ENCODE peak calls at places on chromosomes 13 and 19, in six cellular contexts. V, H, T, W, U and D are unnamed samples. For H3K27me3, the result is how much of the 10 kb centered on the place peaks cover.

GRCh38 chr19:13834308-13834790 is 39.1 kb downstream of the ZSWIM4 start:
- DNase-seq in V (no peak), H (no peak), W (no peak), U (no peak), T (no peak), D (no peak)

GRCh38 chr13:27625839-27626238 is 4.1 kb downstream of the POLR1D start:
- DNase-seq in U (no peak), T (no peak), W (no peak), H (peak), V (no peak), D (no peak)

GRCh38 chr19:38433268-38433733 is at the start of gene RYR1:
- DNase-seq in U (peak), W (peak), T (no peak), H (no peak), V (no peak), D (no peak)

GRCh38 chr19:55487884-55488687 is at the start of gene SSC5D:
- DNase-seq in U (no peak), W (no peak), T (peak), V (peak), H (no peak), D (no peak)

GRCh38 chr19:9836021-9836420 is 903 bp downstream of the PIN1 start:
- DNase-seq in U (no peak), V (no peak), W (no peak), H (no peak), T (no peak), D (no peak)

GRCh38 chr19:23470873-23471555 is 75.7 kb upstream of the ZNF91 start:
- DNase-seq in U (no peak), V (no peak), W (no peak), T (no peak), H (no peak), D (no peak)

GRCh38 chr19:8396563-8397203 is 6.5 kb downstream of the RAB11B start:
- DNase-seq in U (peak), W (peak), H (peak), V (peak), T (peak), D (no peak)

GRCh38 chr13:68816715-68817114 is 1290.9 kb upstream of the ATXN8OS start:
- DNase-seq in U (no peak), W (no peak), T (no peak), H (no peak), V (no peak), D (no peak)

GRCh38 chr19:32676186-32676894 is 692 bp downstream of the RGS9BP start:
- DNase-seq in U (peak), H (no peak), W (peak), T (no peak), V (no peak), D (no peak)

GRCh38 chr19:2237051-2237868 is 636 bp downstream of the SF3A2 start:
- DNase-seq in U (no peak), W (no peak), H (no peak), V (no peak), T (no peak), D (no peak)

GRCh38 chr13:61727714-61728275 is 312.1 kb upstream of the PCDH20 start:
- DNase-seq in W (no peak), U (no peak), H (no peak), T (no peak), V (no peak), D (no peak)

GRCh38 chr19:6613711-6614110 is 22.8 kb upstream of the CD70 start:
- DNase-seq in V (no peak), W (no peak), U (no peak), H (no peak), T (no peak), D (no peak)

GRCh38 chr13:36571444-36571843 is 102.4 kb upstream of the SERTM1 start:
- DNase-seq in H (no peak), W (no peak), T (no peak), U (no peak), V (no peak), D (no peak)

DNA sequence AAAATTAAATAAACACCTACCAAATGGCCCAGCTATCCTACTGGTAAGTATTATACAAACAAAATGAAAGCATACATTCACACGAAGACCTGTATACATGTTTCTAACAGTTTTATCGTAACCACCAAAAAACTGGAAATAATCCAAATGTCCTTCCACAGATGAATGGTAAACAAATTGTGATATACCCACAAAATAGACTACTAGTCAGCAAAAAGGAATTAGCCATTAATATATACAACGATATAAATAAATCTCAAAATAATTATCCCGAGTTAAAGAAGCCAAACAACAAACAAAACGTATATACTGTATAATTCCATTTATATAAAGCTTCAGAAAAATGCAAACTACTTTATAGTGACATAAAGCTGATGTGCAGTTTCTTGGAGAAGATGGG is 106.3 kb upstream of the SERTM1 start:
- DNase-seq in W (no peak), T (no peak), U (no peak), V (no peak), H (no peak), D (no peak)
- TF ChIP-seq POLR2A in W (no peak), T (no peak), U (no peak), V (no peak), H (no peak), D (no peak)

GRCh38 chr13:81917829-81918228 is 1576.9 kb upstream of the SPRY2 start:
- DNase-seq in T (no peak), H (no peak), V (no peak), W (no peak), U (no peak), D (no peak)

DNA sequence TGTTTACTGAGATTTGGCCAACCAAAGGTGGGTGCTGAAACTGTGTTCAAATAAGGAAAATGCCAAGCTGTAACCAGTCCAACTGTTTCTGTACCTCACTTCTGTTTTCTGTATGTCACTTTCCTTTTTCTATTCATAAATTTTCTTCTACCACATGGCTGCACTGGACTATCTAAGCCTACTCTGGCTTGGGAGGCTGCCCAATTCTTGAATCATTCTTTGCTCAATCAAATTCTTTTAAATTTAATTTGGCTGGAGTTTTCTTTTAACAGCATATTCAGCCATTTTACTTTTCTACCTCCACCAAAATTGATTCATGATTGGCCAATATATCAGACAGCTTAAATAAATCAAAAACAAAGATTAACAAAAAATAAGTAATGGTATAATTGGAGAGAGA is 1575.5 kb upstream of the SPRY2 start:
- DNase-seq in H (no peak), V (no peak), U (no peak), W (no peak), T (no peak), D (no peak)
- H3K27ac ChIP-seq in H (no peak), V (no peak), U (no peak), W (no peak), T (no peak), D (no peak)

DNA sequence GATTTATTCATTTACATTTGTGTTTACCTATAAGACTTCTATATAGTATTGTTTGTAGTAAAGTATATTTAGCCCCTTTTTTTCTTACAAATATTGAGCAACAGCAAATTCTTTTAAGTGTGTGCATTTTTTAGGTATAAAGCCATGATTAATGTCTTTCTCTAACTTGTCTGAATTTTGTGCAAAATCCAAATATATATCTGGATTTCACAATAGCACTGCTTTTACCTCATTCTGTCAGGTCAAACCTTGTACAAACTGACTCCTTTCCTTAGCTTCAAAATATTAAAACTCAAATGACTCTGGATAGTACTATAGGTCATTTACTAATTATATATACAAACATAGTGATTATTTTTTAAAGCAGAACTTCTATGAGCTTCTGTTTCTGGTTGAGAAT is 563.0 kb upstream of the SPRY2 start:
- DNase-seq in U (no peak), T (no peak), W (no peak), V (no peak), H (no peak), D (no peak)
- H3K27me3 ChIP-seq in U (under half), T (under half), W (under half), V (under half), H (under half), D (under half)

GRCh38 chr19:45008554-45008953 is 7.3 kb downstream of the RELB start:
- DNase-seq in U (peak), W (no peak), H (no peak), T (no peak), V (no peak), D (no peak)

GRCh38 chr19:45005787-45006186 is 4.5 kb downstream of the RELB start:
- DNase-seq in U (peak), V (no peak), T (no peak), H (no peak), W (no peak), D (no peak)

GRCh38 chr19:45001087-45001739 is at the start of gene RELB:
- DNase-seq in W (peak), U (peak), V (peak), H (peak), T (peak), D (peak)

GRCh38 chr19:44998025-44998424 is 3.2 kb upstream of the RELB start:
- DNase-seq in V (no peak), T (no peak), H (no peak), U (no peak), W (no peak), D (no peak)

GRCh38 chr19:45003485-45003884 is 2.2 kb downstream of the RELB start:
- DNase-seq in W (no peak), H (no peak), T (no peak), U (no peak), V (no peak), D (no peak)
- TF ChIP-seq POLR2A in W (no peak), H (no peak), T (no peak), U (no peak), V (no peak), D (no peak)